ENCODE peak calls at places on chromosomes 5 and 9, in ten cellular contexts. P, W, O, C, T, M, I, U, F and H are unnamed samples.

GRCh38 chr9:131276107-131276888 is at the start of gene FAM78A:
- DNase-seq in P (no peak), W (peak), O (peak), C (no peak), T (peak), M (no peak), I (peak), U (peak), F (peak), H (no peak)

GRCh38 chr5:78320461-78320860 is 26.0 kb upstream of the AP3B1 start:
- DNase-seq in P (peak), W (no peak), O (peak), C (peak), T (peak), M (peak), I (no peak), U (peak), F (no peak), H (no peak)

GRCh38 chr5:36442796-36443195 is 141.1 kb upstream of the RANBP3L start:
- DNase-seq in P (peak), W (no peak), O (peak), C (peak), T (no peak), M (no peak), I (no peak), U (no peak), F (no peak), H (no peak)

GRCh38 chr5:144191998-144192397 is 21.3 kb downstream of the KCTD16 start:
- DNase-seq in P (peak), W (no peak), O (peak), C (peak), T (peak), M (peak), I (no peak), U (no peak), F (no peak), H (peak)

GRCh38 chr5:39517800-39518199 is 93.0 kb upstream of the DAB2 start:
- DNase-seq in P (peak), W (no peak), O (peak), C (peak), T (no peak), M (no peak), I (no peak), U (no peak), F (no peak), H (no peak)

GRCh38 chr9:87270241-87271234 is 227.1 kb upstream of the DAPK1 start:
- DNase-seq in P (no peak), W (no peak), O (peak), C (no peak), T (no peak), M (no peak), I (peak), U (peak), F (no peak), H (peak)

GRCh38 chr5:122929980-122930379 is 84.6 kb downstream of the SNX24 start:
- DNase-seq in P (no peak), W (no peak), O (no peak), C (no peak), T (no peak), M (no peak), I (no peak), U (no peak), F (no peak), H (no peak)

GRCh38 chr9:133237271-133237731 is 28.3 kb upstream of the OBP2B start:
- DNase-seq in P (peak), W (no peak), O (peak), C (peak), T (no peak), M (no peak), I (no peak), U (peak), F (no peak), H (no peak)

GRCh38 chr9:33137781-33138264 is 29.3 kb downstream of the B4GALT1 start:
- DNase-seq in P (no peak), W (no peak), O (no peak), C (no peak), T (peak), M (no peak), I (no peak), U (peak), F (no peak), H (no peak)

GRCh38 chr9:115327441-115328122 is 209.6 kb upstream of the TNC start:
- DNase-seq in P (no peak), W (no peak), O (no peak), C (peak), T (no peak), M (no peak), I (no peak), U (no peak), F (no peak), H (no peak)

GRCh38 chr5:160961761-160962160 is 109.8 kb upstream of the ATP10B start:
- DNase-seq in P (no peak), W (no peak), O (no peak), C (peak), T (no peak), M (no peak), I (no peak), U (no peak), F (no peak), H (no peak)

GRCh38 chr9:116152390-116152789 is 1.2 kb upstream of the PAPPA start:
- DNase-seq in P (no peak), W (no peak), O (no peak), C (peak), T (no peak), M (no peak), I (no peak), U (no peak), F (no peak), H (no peak)

GRCh38 chr9:134863941-134864820 is 16.4 kb upstream of the FCN2 start:
- DNase-seq in P (no peak), W (peak), O (peak), C (no peak), T (no peak), M (no peak), I (no peak), U (peak), F (no peak), H (no peak)

GRCh38 chr5:87829214-87829551 is 416.5 kb upstream of the CCNH start:
- DNase-seq in P (peak), W (no peak), O (peak), C (peak), T (no peak), M (no peak), I (no peak), U (no peak), F (no peak), H (no peak)

GRCh38 chr9:132648283-132648682 is 21.5 kb downstream of the DDX31 start:
- DNase-seq in P (no peak), W (no peak), O (no peak), C (no peak), T (no peak), M (no peak), I (no peak), U (no peak), F (no peak), H (no peak)

GRCh38 chr5:76641514-76642120 is 18.4 kb upstream of the F2RL2 start:
- DNase-seq in P (peak), W (peak), O (peak), C (peak), T (peak), M (peak), I (peak), U (peak), F (peak), H (peak)
- TF ChIP-seq CTCF in P (peak), W (peak), O (peak), C (peak), T (peak), M (peak), I (peak), U (peak), F (peak), H (peak)

DNA sequence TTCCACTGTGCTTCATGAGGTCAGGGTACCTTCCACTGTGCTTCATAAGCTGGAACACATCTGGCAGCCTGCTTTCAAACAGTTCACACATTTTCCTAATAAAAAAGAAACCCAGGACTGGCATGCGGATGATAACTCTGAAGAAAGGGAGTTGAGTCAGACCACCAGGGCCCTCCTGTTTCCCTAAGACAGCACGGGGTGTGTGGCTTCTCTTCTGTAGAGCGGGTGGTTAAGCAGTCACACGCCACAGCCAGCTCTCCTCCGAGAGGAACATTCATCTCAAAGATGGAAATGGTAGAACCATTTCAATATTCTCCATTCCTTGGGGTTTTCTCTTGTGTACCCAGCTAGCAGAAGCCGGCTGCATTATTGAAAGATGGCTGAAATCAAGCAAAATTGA is 128.1 kb upstream of the LMX1B start:
- DNase-seq in P (no peak), W (no peak), O (no peak), C (no peak), T (no peak), M (no peak), I (no peak), U (no peak), F (no peak), H (no peak)
- TF ChIP-seq CTCF in P (no peak), W (no peak), O (no peak), C (no peak), T (no peak), M (no peak), I (no peak), U (no peak), F (no peak), H (no peak)

GRCh38 chr9:137296214-137297059 is 5.6 kb downstream of the NRARP start:
- DNase-seq in P (no peak), W (peak), O (peak), C (peak), T (no peak), M (no peak), I (peak), U (peak), F (peak), H (no peak)

GRCh38 chr9:137295313-137296213 is 6.5 kb downstream of the NRARP start:
- DNase-seq in P (peak), W (peak), O (peak), C (peak), T (peak), M (peak), I (peak), U (no peak), F (peak), H (no peak)

GRCh38 chr9:137294091-137294683 is 7.9 kb downstream of the NRARP start:
- DNase-seq in P (no peak), W (peak), O (peak), C (peak), T (peak), M (no peak), I (peak), U (peak), F (peak), H (no peak)

GRCh38 chr9:137293482-137294090 is 8.5 kb downstream of the NRARP start:
- DNase-seq in P (no peak), W (peak), O (no peak), C (no peak), T (no peak), M (no peak), I (no peak), U (no peak), F (no peak), H (no peak)

DNA sequence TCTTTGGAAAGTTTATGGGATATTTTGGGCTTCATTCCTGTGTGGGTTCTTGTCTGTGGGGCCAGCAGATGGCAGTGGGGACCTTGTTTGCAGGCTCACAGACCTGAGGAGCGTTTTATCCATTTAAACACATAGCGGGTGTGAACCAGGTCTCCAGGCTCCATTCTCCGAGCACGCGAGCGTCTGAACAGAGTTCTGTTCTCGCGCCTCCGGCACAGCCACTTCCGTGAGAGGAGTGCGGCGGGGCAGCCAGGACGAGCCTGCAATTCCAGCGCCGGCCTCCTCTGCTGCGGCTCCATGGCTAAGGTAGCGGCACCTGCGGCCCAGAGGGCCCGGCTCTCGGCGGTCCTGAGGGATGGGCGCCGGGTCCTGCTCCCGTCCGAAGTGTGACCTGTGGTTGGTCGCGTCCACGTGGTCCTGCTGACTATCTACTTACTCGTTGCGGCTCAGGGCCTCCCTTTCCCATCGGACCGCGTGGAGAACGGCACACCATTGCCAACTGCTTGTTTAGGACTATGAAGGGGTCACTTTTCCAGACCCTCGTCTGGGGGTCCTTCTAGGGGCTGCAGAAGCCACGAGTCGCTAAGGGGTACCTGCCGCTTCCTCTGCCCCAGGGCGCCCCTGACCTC is 7.3 kb downstream of the NRARP start:
- DNase-seq in P (no peak), W (peak), O (peak), C (peak), T (no peak), M (no peak), I (peak), U (no peak), F (peak), H (no peak)
- TF ChIP-seq CTCF in P (no peak), W (no peak), O (peak), C (peak), T (no peak), M (peak), I (no peak), U (no peak), F (no peak), H (peak)

DNA sequence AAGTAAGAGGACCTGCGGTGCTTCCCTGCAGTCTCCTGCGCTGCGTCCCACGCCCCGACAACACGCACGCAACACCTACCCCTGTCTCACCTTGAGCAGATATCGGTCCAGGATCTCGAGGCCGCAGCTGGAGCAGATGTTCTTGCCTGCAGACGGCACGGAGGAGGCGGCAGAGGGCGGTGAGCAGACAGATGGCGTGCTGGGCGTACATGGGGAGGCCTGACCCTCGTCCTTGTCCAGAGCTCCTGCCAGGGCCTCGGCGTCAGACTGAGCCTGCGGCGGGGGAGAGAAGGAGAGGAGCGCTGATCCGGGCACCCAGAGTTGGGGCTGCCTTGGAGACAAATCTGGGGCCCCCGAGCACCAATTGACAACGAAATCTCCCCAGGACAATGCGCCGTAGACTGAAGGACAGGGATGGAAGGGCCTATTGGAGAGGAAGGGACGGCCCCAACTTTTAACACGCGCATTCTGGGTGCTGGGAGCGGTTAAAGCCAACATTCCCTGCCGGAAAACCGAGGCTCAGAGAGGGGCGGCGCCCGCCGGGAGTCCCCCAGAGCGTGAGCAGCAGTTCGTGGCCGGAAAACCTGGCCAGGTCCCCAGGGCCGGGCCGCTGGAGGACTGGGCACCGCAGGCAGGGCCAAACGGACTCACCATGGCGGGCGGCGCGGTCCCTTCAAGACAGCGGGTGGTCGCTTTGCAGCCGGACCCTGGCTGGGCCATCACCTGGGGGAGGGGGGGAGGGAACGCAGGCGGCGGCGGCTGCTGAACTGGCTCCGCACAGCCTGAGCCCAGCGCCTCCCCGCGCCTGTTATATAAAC is 1.8 kb downstream of the LHX6 start:
- DNase-seq in P (peak), W (peak), O (no peak), C (no peak), T (no peak), M (peak), I (no peak), U (no peak), F (peak), H (no peak)
- TF ChIP-seq CTCF in P (no peak), W (no peak), O (no peak), C (no peak), T (no peak), M (no peak), I (no peak), U (no peak), F (no peak), H (no peak)

GRCh38 chr5:180596668-180597231 is 5.5 kb upstream of the SCGB3A1 start:
- DNase-seq in P (no peak), W (peak), O (no peak), C (no peak), T (no peak), M (no peak), I (no peak), U (peak), F (peak), H (no peak)

GRCh38 chr5:180599590-180599914 is 8.3 kb upstream of the SCGB3A1 start:
- DNase-seq in P (no peak), W (no peak), O (no peak), C (no peak), T (no peak), M (peak), I (no peak), U (no peak), F (peak), H (no peak)

GRCh38 chr5:180598797-180599589 is 7.7 kb upstream of the SCGB3A1 start:
- DNase-seq in P (no peak), W (no peak), O (no peak), C (no peak), T (no peak), M (no peak), I (no peak), U (peak), F (peak), H (no peak)

GRCh38 chr5:180599981-180600553 is 8.8 kb upstream of the SCGB3A1 start:
- DNase-seq in P (no peak), W (no peak), O (no peak), C (no peak), T (no peak), M (peak), I (no peak), U (peak), F (peak), H (no peak)

GRCh38 chr5:180598316-180598701 is 7.0 kb upstream of the SCGB3A1 start:
- DNase-seq in P (no peak), W (no peak), O (no peak), C (no peak), T (no peak), M (peak), I (no peak), U (peak), F (peak), H (no peak)
- TF ChIP-seq CTCF in P (no peak), W (no peak), O (no peak), C (no peak), T (no peak), M (no peak), I (no peak), U (no peak), F (no peak), H (no peak)